ENCODE peak calls at places on chromosomes 12 and 14, in six cellular contexts. I is H7, B is endodermal cell, L is cardiac muscle cell, Y is ACHN, P is heart right ventricle. D is an unnamed sample.
A peak's percentile ranks its signal among the peaks of the same experiment; 100 is the strongest.

GRCh38 chr14:34713681-34714319 is 593 bp downstream of the CFL2 start:
- DNase-seq in L (peak; percentile 38), P (peak; percentile 49), I (peak; percentile 27), B (no peak), Y (peak; percentile 52), D (no peak)

GRCh38 chr12:58787021-58787760 is 133.1 kb downstream of the LRIG3 start:
- DNase-seq in L (no peak), Y (no peak), P (no peak), B (no peak), I (no peak), D (no peak)

GRCh38 chr12:132178801-132179401 is 34.6 kb downstream of the NOC4L start:
- DNase-seq in L (no peak), I (no peak), P (no peak), B (no peak), Y (no peak), D (no peak)

GRCh38 chr12:132327351-132328171 is 1.8 kb downstream of the GALNT9 start:
- DNase-seq in I (peak; percentile 75), P (no peak), Y (peak; percentile 83), L (no peak), B (no peak), D (no peak)

GRCh38 chr14:76376001-76376404 is at the start of gene ESRRB:
- DNase-seq in I (peak; percentile 86), Y (peak; percentile 4), P (no peak), L (peak; percentile 61), B (peak; percentile 83), D (peak; percentile 63)

GRCh38 chr12:1828863-1829262 is 8.5 kb downstream of the LRTM2 start:
- DNase-seq in I (no peak), P (no peak), Y (peak; percentile 56), B (no peak), L (peak; percentile 70), D (no peak)

GRCh38 chr14:76919431-76919810 is 93.2 kb downstream of the LRRC74A start:
- DNase-seq in P (no peak), B (peak; percentile 51), I (no peak), L (no peak), Y (peak; percentile 6), D (no peak)

GRCh38 chr12:1662761-1663439 is 28.0 kb upstream of the ADIPOR2 start:
- DNase-seq in Y (no peak), L (peak; percentile 65), B (peak; percentile 99), I (peak; percentile 92), P (peak; percentile 32), D (peak; percentile 95)

GRCh38 chr12:101855364-101855884 is 22.0 kb upstream of the DRAM1 start:
- DNase-seq in Y (no peak), L (no peak), B (no peak), P (no peak), I (no peak), D (peak; percentile 80)